ENCODE peak calls at places on chromosome 1, in seven cellular contexts. One of them, this sample, is unnamed.
A peak's percentile ranks its signal among the peaks of the same experiment; 100 is the strongest.

GRCh38 chr1:91813813-91814212 is 72.1 kb downstream of the TGFBR3 start:
- DNase-seq in amniotic stem cell: no peak
- DNase-seq in GM20000: no peak
- DNase-seq in HL-60: no peak
- DNase-seq in GM04503: no peak
- DNase-seq in HuH-7.5: no peak
- DNase-seq in breast epithelium: no peak
- DNase-seq in this sample: no peak

GRCh38 chr1:11407301-11407994 is 71.5 kb upstream of the DISP3 start:
- DNase-seq in HL-60: no peak
- DNase-seq in amniotic stem cell: no peak
- DNase-seq in GM20000: no peak
- DNase-seq in HuH-7.5: no peak
- DNase-seq in breast epithelium: peak; percentile 51
- DNase-seq in GM04503: no peak
- DNase-seq in this sample: no peak

GRCh38 chr1:204074274-204075115 is 1.6 kb downstream of the SOX13 start:
- DNase-seq in GM04503: no peak
- DNase-seq in GM20000: no peak
- DNase-seq in amniotic stem cell: peak; percentile 24
- DNase-seq in HuH-7.5: peak; percentile 67
- DNase-seq in HL-60: no peak
- DNase-seq in breast epithelium: no peak
- DNase-seq in this sample: peak; percentile 89

GRCh38 chr1:234975122-234975940 is 153.3 kb downstream of the TOMM20 start:
- DNase-seq in amniotic stem cell: no peak
- DNase-seq in breast epithelium: no peak
- DNase-seq in HL-60: peak; percentile 91
- DNase-seq in GM20000: no peak
- DNase-seq in HuH-7.5: peak; percentile 78
- DNase-seq in GM04503: peak; percentile 97
- DNase-seq in this sample: no peak

GRCh38 chr1:231467986-231468385 is 45.9 kb upstream of the EGLN1 start:
- DNase-seq in HuH-7.5: no peak
- DNase-seq in GM04503: no peak
- DNase-seq in GM20000: no peak
- DNase-seq in amniotic stem cell: no peak
- DNase-seq in HL-60: no peak
- DNase-seq in breast epithelium: no peak
- DNase-seq in this sample: no peak

GRCh38 chr1:198543670-198544260 is 3.3 kb upstream of the ATP6V1G3 start:
- DNase-seq in GM04503: no peak
- DNase-seq in HuH-7.5: no peak
- DNase-seq in GM20000: no peak
- DNase-seq in breast epithelium: no peak
- DNase-seq in amniotic stem cell: no peak
- DNase-seq in HL-60: no peak
- DNase-seq in this sample: no peak

GRCh38 chr1:111204923-111205723 is 4.7 kb upstream of the DENND2D start:
- DNase-seq in breast epithelium: no peak
- DNase-seq in GM20000: no peak
- DNase-seq in amniotic stem cell: no peak
- DNase-seq in HuH-7.5: no peak
- DNase-seq in GM04503: no peak
- DNase-seq in HL-60: no peak
- DNase-seq in this sample: no peak

GRCh38 chr1:108947871-108948525 is 15.3 kb downstream of the CLCC1 start:
- DNase-seq in breast epithelium: no peak
- DNase-seq in GM20000: no peak
- DNase-seq in HuH-7.5: no peak
- DNase-seq in GM04503: no peak
- DNase-seq in amniotic stem cell: no peak
- DNase-seq in HL-60: no peak
- DNase-seq in this sample: no peak